ENCODE peak calls at places on chromosome 20, in four cellular contexts. Y is tibial artery, P is choroid plexus epithelial cell, U is GM12865. Z is an unnamed sample.

GRCh38 chr20:49964964-49965780 is 17.6 kb upstream of the SNAI1 start:
- DNase-seq in Y (no peak), P (peak), U (peak), Z (no peak)

GRCh38 chr20:16530201-16530681 is 43.0 kb downstream of the KIF16B start:
- DNase-seq in P (peak), U (no peak), Y (no peak), Z (no peak)

GRCh38 chr20:57810511-57811372 is 100.9 kb upstream of the PMEPA1 start:
- DNase-seq in U (no peak), P (peak), Y (peak), Z (no peak)

GRCh38 chr20:63214514-63214913 is 1.4 kb downstream of the YTHDF1 start:
- DNase-seq in U (no peak), Y (no peak), P (no peak), Z (no peak)

GRCh38 chr20:11048739-11049138 is 374.9 kb upstream of the JAG1 start:
- DNase-seq in P (no peak), Y (no peak), U (no peak), Z (no peak)

GRCh38 chr20:49790077-49790798 is 22.4 kb upstream of the SLC9A8 start:
- DNase-seq in P (peak), Y (peak), U (no peak), Z (no peak)

GRCh38 chr20:4666001-4666470 is 55.7 kb upstream of the PRND start:
- DNase-seq in Y (no peak), U (peak), P (peak), Z (peak)

GRCh38 chr20:24366605-24367004 is 102.8 kb upstream of the SYNDIG1 start:
- DNase-seq in U (no peak), P (no peak), Y (no peak), Z (no peak)

GRCh38 chr20:59141818-59142581 is 21.6 kb upstream of the ZNF831 start:
- DNase-seq in Y (peak), U (no peak), P (no peak), Z (no peak)

GRCh38 chr20:51272392-51272791 is 249.5 kb upstream of the KCNG1 start:
- DNase-seq in P (peak), Y (no peak), U (no peak), Z (no peak)

GRCh38 chr20:53594068-53595017 is 704 bp upstream of the ZNF217 start:
- DNase-seq in U (peak), P (peak), Y (peak), Z (peak)

GRCh38 chr20:56773731-56774130 is 144.6 kb downstream of the TFAP2C start:
- DNase-seq in Y (no peak), P (no peak), U (no peak), Z (no peak)

GRCh38 chr20:22686097-22686496 is 101.7 kb upstream of the FOXA2 start:
- DNase-seq in Y (peak), U (peak), P (peak), Z (no peak)

GRCh38 chr20:44429017-44429339 is 46.7 kb upstream of the TTPAL start:
- DNase-seq in P (no peak), U (no peak), Y (no peak), Z (no peak)

GRCh38 chr20:49400904-49401303 is 81.6 kb downstream of the KCNB1 start:
- DNase-seq in P (peak), Y (peak), U (no peak), Z (no peak)

GRCh38 chr20:45817652-45818194 is 5.3 kb downstream of the UBE2C start:
- DNase-seq in P (peak), U (no peak), Y (no peak), Z (no peak)

GRCh38 chr20:22160254-22160653 is 424.1 kb downstream of the FOXA2 start:
- DNase-seq in Y (no peak), U (no peak), P (no peak), Z (no peak)

GRCh38 chr20:49824206-49824605 is 11.6 kb downstream of the SLC9A8 start:
- DNase-seq in Y (no peak), U (no peak), P (no peak), Z (no peak)

GRCh38 chr20:62025832-62026563 is 39.7 kb downstream of the TAF4 start:
- DNase-seq in U (no peak), Y (no peak), P (peak), Z (no peak)

GRCh38 chr20:62787329-62787728 is 8.9 kb upstream of the MRGBP start:
- DNase-seq in Y (no peak), P (no peak), U (no peak), Z (no peak)

GRCh38 chr20:50834599-50835005 is 39.7 kb downstream of the BCAS4 start:
- DNase-seq in U (no peak), Y (no peak), P (peak), Z (no peak)

GRCh38 chr20:22449115-22449973 is 135.0 kb downstream of the FOXA2 start:
- DNase-seq in Y (no peak), U (no peak), P (no peak), Z (no peak)

GRCh38 chr20:57332105-57333089 is 2.8 kb downstream of the SPO11 start:
- DNase-seq in P (no peak), U (no peak), Y (no peak), Z (no peak)

GRCh38 chr20:57049298-57049697 is 217.1 kb downstream of the BMP7 start:
- DNase-seq in U (no peak), Y (no peak), P (no peak), Z (no peak)

GRCh38 chr20:47999166-47999565 is 213.9 kb upstream of the SULF2 start:
- DNase-seq in Y (no peak), U (no peak), P (no peak), Z (no peak)

GRCh38 chr20:63622732-63623131 is 4.2 kb downstream of the GMEB2 start:
- DNase-seq in Y (no peak), U (no peak), P (no peak), Z (no peak)

GRCh38 chr20:47198254-47198671 is 158.2 kb downstream of the ZMYND8 start:
- DNase-seq in P (peak), U (peak), Y (no peak), Z (no peak)

GRCh38 chr20:36775196-36775595 is 1.6 kb upstream of the DSN1 start:
- DNase-seq in P (no peak), Y (no peak), U (no peak), Z (no peak)

GRCh38 chr20:48897298-48898044 is 24.0 kb upstream of the ARFGEF2 start:
- DNase-seq in Y (peak), U (no peak), P (peak), Z (no peak)

GRCh38 chr20:24379116-24379927 is 90.1 kb upstream of the SYNDIG1 start:
- DNase-seq in P (peak), U (no peak), Y (peak), Z (peak)

GRCh38 chr20:10531848-10532247 is 96.7 kb downstream of the SLX4IP start:
- DNase-seq in U (no peak), P (peak), Y (no peak), Z (no peak)

GRCh38 chr20:63847374-63848002 is 13.8 kb upstream of the ABHD16B start:
- DNase-seq in Y (no peak), U (no peak), P (peak), Z (no peak)

GRCh38 chr20:23606652-23607049 is 934 bp upstream of the CST9 start:
- DNase-seq in P (peak), U (peak), Y (peak), Z (peak)

GRCh38 chr20:53883098-53883762 is 187.2 kb downstream of the BCAS1 start:
- DNase-seq in Y (no peak), P (no peak), U (no peak), Z (no peak)

GRCh38 chr20:62301111-62301668 is 1.6 kb upstream of the ADRM1 start:
- DNase-seq in P (no peak), U (no peak), Y (no peak), Z (no peak)

GRCh38 chr20:21291026-21291425 is 12.1 kb upstream of the XRN2 start:
- DNase-seq in U (no peak), P (no peak), Y (no peak), Z (no peak)

GRCh38 chr20:19828233-19828632 is 70.2 kb downstream of the RIN2 start:
- DNase-seq in Y (no peak), P (peak), U (peak), Z (no peak)
- TF ChIP-seq CTCF in Y (no peak), P (peak), U (peak), Z (peak)

GRCh38 chr20:1737134-1737533 is 79.6 kb upstream of the SIRPG start:
- DNase-seq in Y (no peak), U (no peak), P (no peak), Z (no peak)

GRCh38 chr20:1735417-1736089 is 78.0 kb upstream of the SIRPG start:
- DNase-seq in P (no peak), U (no peak), Y (no peak), Z (no peak)

GRCh38 chr20:1734269-1734858 is 76.8 kb upstream of the SIRPG start:
- DNase-seq in P (peak), Y (no peak), U (peak), Z (no peak)
- TF ChIP-seq CTCF in P (no peak), Y (no peak), U (peak), Z (peak)

DNA sequence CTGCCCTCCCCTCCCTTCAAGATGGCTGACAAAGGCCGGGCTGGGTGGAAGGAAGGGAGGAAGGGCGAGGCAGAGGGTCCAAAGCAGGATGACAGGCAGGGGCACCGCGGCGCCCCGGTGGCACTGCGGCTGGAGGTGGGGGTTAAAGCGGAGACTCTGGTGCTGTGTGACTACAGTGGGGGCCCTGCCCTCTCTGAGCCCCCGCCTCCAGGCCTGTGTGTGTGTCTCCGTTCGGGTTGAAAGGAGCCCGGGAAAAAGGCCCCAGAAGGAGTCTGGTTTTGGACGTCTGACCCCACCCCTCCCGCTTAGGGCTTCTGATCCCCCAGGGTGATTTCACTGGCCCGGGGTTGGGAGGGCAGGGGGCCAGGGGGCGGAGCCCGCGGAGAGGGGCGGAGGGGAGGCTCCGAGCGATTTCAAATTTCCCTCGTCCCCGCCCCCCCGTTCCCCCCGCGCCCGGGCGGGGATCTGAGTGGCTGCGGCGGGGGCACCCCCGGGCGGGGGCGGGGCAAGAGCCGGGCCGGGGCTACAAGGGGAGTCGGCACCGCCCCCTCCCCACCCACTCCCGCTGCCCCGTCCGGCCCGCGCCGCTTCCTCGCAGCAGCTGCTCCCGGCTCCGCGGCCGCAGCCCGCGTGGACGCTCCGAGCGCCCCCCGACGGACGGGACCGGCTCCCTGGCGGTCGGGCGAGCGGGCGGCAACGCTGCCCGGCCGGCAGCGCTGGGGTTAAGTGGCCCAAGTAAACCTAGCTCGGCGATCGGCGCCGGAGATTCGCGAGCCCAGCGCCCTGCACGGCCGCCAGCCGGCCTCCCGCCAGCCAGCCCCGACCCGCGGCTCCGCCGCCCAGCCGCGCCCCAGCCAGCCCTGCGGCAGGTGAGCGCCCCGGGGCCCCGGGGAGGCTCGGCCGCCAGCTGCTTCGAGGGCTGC is at the start of gene DNMT3B:
- DNase-seq in P (peak), U (peak), Y (peak), Z (peak)
- TF ChIP-seq CTCF in P (no peak), U (no peak), Y (no peak), Z (peak)

DNA sequence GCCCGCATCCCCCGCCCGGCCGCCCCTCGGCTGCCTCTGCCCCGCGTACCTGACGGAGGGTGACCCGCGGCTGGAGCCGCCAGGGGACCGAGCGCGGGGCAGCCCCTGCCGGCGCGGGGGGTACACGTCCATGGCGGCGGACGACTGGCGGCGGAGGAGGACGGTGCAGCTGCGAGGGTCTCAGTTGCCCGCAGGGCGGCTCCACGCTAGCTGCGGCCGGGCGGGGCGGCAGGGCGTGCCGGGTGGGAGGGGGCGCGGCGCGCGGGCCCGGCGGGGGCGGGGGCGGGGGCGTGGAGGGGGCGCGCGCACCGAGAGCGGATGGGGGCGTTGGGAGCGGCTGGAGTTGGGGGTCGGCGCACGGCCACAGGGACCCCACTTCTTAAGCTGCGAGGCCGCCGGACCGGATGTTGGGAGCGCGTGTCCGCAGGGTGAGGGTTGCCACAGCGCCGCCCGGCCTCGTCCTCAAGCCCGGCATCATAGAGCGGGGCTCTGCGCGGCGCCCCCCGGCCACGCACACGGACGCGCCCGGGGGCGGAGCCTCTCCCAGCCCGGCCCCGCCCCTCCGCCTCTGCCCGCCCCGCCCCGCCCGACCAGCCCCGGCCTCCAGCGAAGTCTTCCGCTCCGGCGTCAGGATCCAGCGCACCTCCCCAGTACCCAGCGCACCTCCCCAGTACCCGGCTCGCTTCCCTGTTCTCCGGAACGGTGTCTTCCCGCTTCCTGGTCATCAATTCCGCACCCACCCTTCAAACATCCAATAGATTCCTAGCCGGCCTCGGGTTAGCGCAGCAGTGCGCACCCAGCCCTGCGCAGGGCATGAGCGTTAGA is at the start of gene DNAAF9:
- DNase-seq in P (peak), Y (peak), U (peak), Z (peak)
- TF ChIP-seq CTCF in P (no peak), Y (no peak), U (peak), Z (peak)

Z was measured in osteocyte.